ENCODE peak calls at places on chromosomes 12 and 14, in eight cellular contexts. K is hippocampal formation, S is astrocyte of the cerebellum, J is LoVo, U is left ventricle myocardium superior, F is HT-29, H is NT2/D1, M is RWPE1. P is an unnamed sample.

GRCh38 chr14:68143341-68143807 is 323.8 kb downstream of the RAD51B start:
- DNase-seq in H (no peak), U (peak), J (no peak), K (no peak), M (no peak), F (no peak), S (peak), P (no peak)

GRCh38 chr14:93042968-93043940 is 72.5 kb downstream of the ITPK1 start:
- DNase-seq in S (peak), K (no peak), F (peak), H (no peak), U (peak), M (peak), J (peak), P (no peak)

GRCh38 chr14:102629700-102630365 is 37.4 kb downstream of the RCOR1 start:
- DNase-seq in J (no peak), M (no peak), F (no peak), H (no peak), K (no peak), U (no peak), S (peak), P (no peak)

GRCh38 chr14:20489093-20489994 is 16.0 kb upstream of the RNASE10 start:
- DNase-seq in U (no peak), K (no peak), H (no peak), J (no peak), M (peak), S (no peak), F (no peak), P (no peak)

GRCh38 chr12:74780458-74781241 is 243.0 kb downstream of the ATXN7L3B start:
- DNase-seq in S (peak), J (peak), F (no peak), U (no peak), K (no peak), H (no peak), M (no peak), P (no peak)

GRCh38 chr12:96516472-96517417 is 27.4 kb downstream of the CFAP54 start:
- DNase-seq in M (peak), J (peak), U (peak), H (peak), F (peak), S (peak), K (peak), P (peak)

GRCh38 chr14:96098309-96098998 is 59.3 kb downstream of the C14orf132 start:
- DNase-seq in F (peak), J (peak), K (peak), U (no peak), M (peak), S (peak), H (no peak), P (peak)

GRCh38 chr12:89343127-89343526 is 9.2 kb downstream of the DUSP6 start:
- DNase-seq in M (no peak), S (no peak), K (no peak), H (no peak), U (peak), J (no peak), F (no peak), P (no peak)

GRCh38 chr14:24659916-24660570 is 26.1 kb upstream of the GZMB start:
- DNase-seq in U (no peak), H (no peak), S (no peak), K (no peak), M (no peak), J (no peak), F (no peak), P (no peak)

GRCh38 chr14:96253140-96253539 is 2.9 kb upstream of the BDKRB1 start:
- DNase-seq in J (peak), F (no peak), H (peak), S (peak), K (no peak), M (peak), U (no peak), P (no peak)

GRCh38 chr14:58297412-58297761 is 968 bp upstream of the ARID4A start:
- DNase-seq in K (no peak), S (peak), M (no peak), J (no peak), H (peak), U (no peak), F (no peak), P (no peak)

GRCh38 chr14:105021656-105022275 is 883 bp upstream of the CDCA4 start:
- DNase-seq in H (peak), M (no peak), S (no peak), F (peak), U (peak), K (no peak), J (peak), P (no peak)

GRCh38 chr12:100798799-100799198 is 4.2 kb downstream of the ANO4 start:
- DNase-seq in S (peak), M (no peak), F (no peak), U (no peak), K (no peak), J (no peak), H (no peak), P (no peak)

GRCh38 chr12:108575199-108575912 is 13.0 kb downstream of the ISCU start:
- DNase-seq in F (no peak), U (no peak), S (no peak), H (no peak), K (no peak), M (no peak), J (no peak), P (no peak)

GRCh38 chr14:100313464-100314230 is 7.4 kb upstream of the SLC25A29 start:
- DNase-seq in J (no peak), M (no peak), F (no peak), U (peak), K (no peak), S (no peak), H (no peak), P (no peak)

GRCh38 chr14:68760771-68761170 is 32.1 kb downstream of the ZFP36L1 start:
- DNase-seq in H (no peak), S (no peak), U (no peak), K (no peak), M (no peak), J (no peak), F (no peak), P (no peak)

GRCh38 chr12:110966081-110966760 is 45.8 kb upstream of the MYL2 start:
- DNase-seq in F (no peak), J (no peak), U (no peak), S (no peak), K (no peak), M (no peak), H (no peak), P (no peak)

GRCh38 chr14:96227428-96227827 is 22.8 kb downstream of the BDKRB2 start:
- DNase-seq in J (no peak), K (no peak), F (no peak), U (no peak), M (no peak), S (no peak), H (no peak), P (no peak)

GRCh38 chr12:15782667-15783066 is 6.5 kb downstream of the EPS8 start:
- DNase-seq in F (no peak), K (no peak), H (no peak), U (no peak), M (no peak), J (no peak), S (peak), P (no peak)

GRCh38 chr12:5369298-5369697 is 62.6 kb upstream of the NTF3 start:
- DNase-seq in M (no peak), J (no peak), S (no peak), U (no peak), K (no peak), H (no peak), F (no peak), P (no peak)

GRCh38 chr12:89346741-89347324 is 5.5 kb downstream of the DUSP6 start:
- DNase-seq in S (no peak), J (no peak), F (peak), M (peak), H (no peak), K (no peak), U (no peak), P (no peak)

GRCh38 chr14:32933943-32934890 is 4.5 kb upstream of the NPAS3 start:
- DNase-seq in S (peak), F (no peak), K (peak), J (no peak), M (no peak), H (no peak), U (peak), P (peak)

GRCh38 chr12:116143883-116144266 is 133.6 kb downstream of the MED13L start:
- DNase-seq in S (no peak), H (no peak), J (no peak), U (no peak), M (no peak), F (no peak), K (no peak), P (no peak)

GRCh38 chr12:121530600-121531355 is 50.0 kb downstream of the KDM2B start:
- DNase-seq in J (no peak), F (no peak), M (no peak), K (peak), U (peak), S (peak), H (peak), P (no peak)

GRCh38 chr14:71553779-71554178 is 378.4 kb upstream of the RGS6 start:
- DNase-seq in F (no peak), S (no peak), H (no peak), J (no peak), U (no peak), K (no peak), M (no peak), P (no peak)

GRCh38 chr14:44497148-44497547 is 9.9 kb downstream of the FSCB start:
- DNase-seq in H (no peak), S (no peak), U (no peak), F (no peak), K (no peak), M (no peak), J (no peak), P (no peak)

GRCh38 chr12:64278421-64278820 is 56.3 kb upstream of the KICS2 start:
- DNase-seq in J (no peak), F (no peak), U (no peak), M (no peak), K (no peak), S (no peak), H (no peak), P (no peak)

GRCh38 chr12:54958048-54958658 is 26.4 kb downstream of the TESPA1 start:
- DNase-seq in J (peak), U (no peak), S (peak), K (peak), M (peak), H (peak), F (peak), P (peak)

GRCh38 chr14:92534863-92535654 is 21.5 kb downstream of the RIN3 start:
- DNase-seq in U (no peak), M (no peak), F (no peak), H (no peak), J (no peak), K (no peak), S (no peak), P (no peak)

GRCh38 chr14:51328942-51329350 is 88.9 kb downstream of the TMX1 start:
- DNase-seq in K (no peak), S (no peak), F (no peak), U (no peak), H (no peak), M (no peak), J (no peak), P (no peak)

GRCh38 chr14:37122919-37123639 is 49.3 kb downstream of the SLC25A21 start:
- DNase-seq in K (no peak), U (no peak), M (no peak), H (no peak), S (no peak), J (no peak), F (no peak), P (no peak)

GRCh38 chr14:104739546-104740516 is 13.1 kb upstream of the SIVA1 start:
- DNase-seq in K (no peak), M (no peak), U (no peak), F (no peak), J (no peak), H (no peak), S (no peak), P (no peak)